ENCODE peak calls at places on chromosomes 16 and 17, in seven cellular contexts. W, U, N, L, J, A and B are unnamed samples.

GRCh38 chr17:17698869-17699351 is 17.7 kb downstream of the RAI1 start:
- DNase-seq in A (no peak), J (no peak), W (no peak), L (no peak), U (no peak), N (no peak), B (no peak)

GRCh38 chr17:69425978-69426377 is 11.5 kb downstream of the MAP2K6 start:
- DNase-seq in A (no peak), U (no peak), N (no peak), W (no peak), L (no peak), J (no peak), B (no peak)

GRCh38 chr16:85412911-85413520 is 200.1 kb upstream of the GSE1 start:
- DNase-seq in W (no peak), L (no peak), A (no peak), N (peak; percentile 2), U (no peak), J (no peak), B (peak; percentile 31)

GRCh38 chr16:85445779-85446222 is 167.3 kb upstream of the GSE1 start:
- DNase-seq in W (no peak), J (no peak), U (no peak), N (no peak), L (no peak), A (no peak), B (no peak)

GRCh38 chr16:35252356-35252936 is 1793.0 kb downstream of the TP53TG3F start:
- DNase-seq in J (no peak), W (peak; percentile 0), N (no peak), A (no peak), U (no peak), L (no peak), B (no peak)

GRCh38 chr17:75012320-75013076 is at the start of gene MRPL58:
- DNase-seq in L (peak; percentile 84), N (peak; percentile 85), W (peak; percentile 91), U (peak; percentile 81), A (peak; percentile 83), J (peak; percentile 84), B (peak; percentile 69)

GRCh38 chr17:66507103-66507923 is 204.9 kb downstream of the PRKCA start:
- DNase-seq in N (no peak), U (no peak), W (peak; percentile 87), L (no peak), J (peak; percentile 33), A (no peak), B (no peak)

GRCh38 chr16:83789642-83790401 is 18.0 kb upstream of the HSBP1 start:
- DNase-seq in N (no peak), W (no peak), J (no peak), L (no peak), A (no peak), U (no peak), B (no peak)

GRCh38 chr17:9178319-9178718 is 157.0 kb downstream of the NTN1 start:
- DNase-seq in J (no peak), U (no peak), N (no peak), W (no peak), L (no peak), A (no peak), B (no peak)

GRCh38 chr16:82456683-82457082 is 170.1 kb upstream of the CDH13 start:
- DNase-seq in L (peak; percentile 26), U (no peak), A (peak; percentile 9), W (peak; percentile 41), J (peak; percentile 57), N (peak; percentile 77), B (no peak)

GRCh38 chr16:20624205-20624604 is 48.0 kb upstream of the ACSM2B start:
- DNase-seq in J (no peak), W (no peak), U (no peak), A (no peak), L (no peak), N (no peak), B (no peak)

GRCh38 chr16:20628213-20628612 is 52.0 kb upstream of the ACSM2B start:
- DNase-seq in J (no peak), U (no peak), N (no peak), A (no peak), W (no peak), L (no peak), B (no peak)

GRCh38 chr16:20622498-20622870 is 46.3 kb upstream of the ACSM2B start:
- DNase-seq in U (no peak), W (no peak), N (no peak), L (no peak), J (no peak), A (no peak), B (no peak)

GRCh38 chr16:20624882-20625807 is 49.0 kb upstream of the ACSM2B start:
- DNase-seq in A (no peak), J (no peak), L (no peak), U (no peak), W (no peak), N (no peak), B (no peak)

GRCh38 chr16:20626971-20627370 is 50.8 kb upstream of the ACSM2B start:
- DNase-seq in U (no peak), W (no peak), A (no peak), L (no peak), J (no peak), N (no peak), B (no peak)
- TF ChIP-seq CTCF in U (no peak), W (no peak), A (no peak), L (no peak), J (no peak), N (no peak), B (no peak)

DNA sequence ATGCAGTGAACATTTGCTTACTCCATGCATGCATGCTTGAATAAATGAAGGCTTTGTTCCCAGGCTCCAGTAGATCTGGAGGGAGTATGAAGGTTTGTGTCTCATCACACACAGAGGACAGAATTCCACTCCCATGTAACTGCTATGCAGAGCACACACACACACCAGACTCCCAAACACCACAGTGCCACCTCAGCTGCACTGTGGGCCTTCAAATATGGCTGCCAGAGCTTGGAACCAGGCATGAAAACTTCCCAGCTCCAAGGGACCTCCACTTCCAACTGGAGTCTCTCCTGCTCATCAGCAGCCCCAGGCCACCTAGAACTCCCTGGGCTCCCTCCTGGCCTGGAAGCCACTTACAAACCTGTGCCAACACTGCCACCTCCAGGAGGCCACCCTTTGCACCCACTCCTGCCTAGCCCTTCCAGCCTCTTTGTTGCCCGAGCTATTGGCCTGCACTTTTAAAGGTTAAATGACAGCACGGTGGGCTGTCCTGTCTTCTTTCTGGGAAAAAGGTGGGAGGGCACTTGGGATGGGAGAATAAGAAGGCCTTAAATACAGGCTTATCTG is 151.2 kb downstream of the ZNF423 start:
- DNase-seq in N (no peak), A (no peak), J (no peak), L (no peak), W (no peak), U (no peak), B (no peak)
- TF ChIP-seq CTCF in N (no peak), A (no peak), J (peak; percentile 34), L (no peak), W (no peak), U (no peak), B (no peak)

GRCh38 chr17:13694934-13695333 is 93.2 kb upstream of the HS3ST3A1 start:
- DNase-seq in A (no peak), J (no peak), W (no peak), N (no peak), L (no peak), U (no peak), B (no peak)

GRCh38 chr17:13699261-13699660 is 97.5 kb upstream of the HS3ST3A1 start:
- DNase-seq in W (no peak), A (no peak), L (no peak), N (no peak), J (no peak), U (no peak), B (no peak)

GRCh38 chr17:13702266-13702665 is 100.5 kb upstream of the HS3ST3A1 start:
- DNase-seq in N (no peak), J (no peak), W (peak; percentile 56), A (no peak), U (no peak), L (no peak), B (no peak)

GRCh38 chr17:13704333-13704732 is 102.6 kb upstream of the HS3ST3A1 start:
- DNase-seq in U (no peak), W (peak; percentile 69), A (no peak), J (no peak), L (no peak), N (no peak), B (no peak)

DNA sequence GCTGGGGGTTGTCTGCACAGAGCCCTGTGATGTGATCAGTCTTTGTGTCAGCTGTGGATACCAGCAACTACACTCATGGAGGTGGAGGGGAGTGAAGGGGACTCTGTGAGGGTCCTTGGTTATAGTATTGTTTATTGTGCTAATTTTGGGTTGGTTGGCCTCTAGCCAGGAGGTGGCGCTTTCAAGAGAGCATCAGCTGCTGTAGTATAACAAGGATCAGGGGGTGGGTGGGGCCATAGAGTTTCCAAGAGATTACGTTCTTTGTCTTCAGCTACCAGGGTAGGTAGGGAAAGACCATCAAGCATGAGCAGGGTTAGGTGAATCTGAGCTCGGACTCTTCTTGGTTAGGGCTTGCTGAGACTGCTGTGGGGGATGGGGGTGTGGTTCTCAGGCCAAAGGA is 97.1 kb upstream of the HS3ST3A1 start:
- DNase-seq in L (no peak), N (no peak), A (no peak), U (no peak), J (no peak), W (no peak), B (no peak)
- TF ChIP-seq CTCF in L (no peak), N (no peak), A (no peak), U (no peak), J (no peak), W (no peak), B (no peak)

GRCh38 chr17:81291662-81292061 is 3.4 kb downstream of the SLC38A10 start:
- DNase-seq in W (peak; percentile 31), L (peak; percentile 66), N (peak; percentile 75), J (peak; percentile 65), U (peak; percentile 86), A (peak; percentile 76), B (peak; percentile 70)

GRCh38 chr17:81288715-81289114 is 6.4 kb downstream of the SLC38A10 start:
- DNase-seq in L (no peak), A (no peak), N (no peak), U (no peak), J (no peak), W (no peak), B (no peak)

GRCh38 chr17:81287741-81288430 is 7.2 kb downstream of the SLC38A10 start:
- DNase-seq in J (no peak), N (no peak), W (no peak), L (no peak), U (no peak), A (no peak), B (no peak)

GRCh38 chr17:81290230-81290629 is 4.9 kb downstream of the SLC38A10 start:
- DNase-seq in L (no peak), A (no peak), U (no peak), J (no peak), N (no peak), W (no peak), B (no peak)

GRCh38 chr17:81289627-81290026 is 5.5 kb downstream of the SLC38A10 start:
- DNase-seq in L (no peak), A (no peak), U (no peak), J (no peak), N (no peak), W (no peak), B (no peak)
- TF ChIP-seq CTCF in L (no peak), A (no peak), U (no peak), J (no peak), N (no peak), W (no peak), B (no peak)

GRCh38 chr17:55639096-55639495 is 83.6 kb downstream of the TMEM100 start:
- DNase-seq in A (no peak), U (no peak), L (no peak), W (no peak), N (no peak), J (no peak), B (no peak)
- TF ChIP-seq CTCF in A (no peak), U (no peak), L (no peak), W (no peak), N (no peak), J (no peak), B (no peak)